ENCODE peak calls at places on chromosomes 12 and 14, in six cellular contexts. V is heart right ventricle, R is fibroblast of lung, Q is body of pancreas, L is brain microvascular endothelial cell, H is HL-60. M is an unnamed sample.

GRCh38 chr12:109611223-109611622 is 37.6 kb downstream of the MVK start:
- DNase-seq in R (no peak), Q (no peak), L (no peak), H (no peak), V (no peak), M (no peak)

GRCh38 chr12:34294671-34295365 is 272.5 kb downstream of the ALG10 start:
- DNase-seq in L (no peak), Q (no peak), R (no peak), H (no peak), V (peak), M (no peak)

GRCh38 chr14:29453045-29453444 is 474.6 kb downstream of the PRKD1 start:
- DNase-seq in V (no peak), L (no peak), H (no peak), R (no peak), Q (no peak), M (no peak)

GRCh38 chr12:80598004-80598606 is 109.3 kb upstream of the MYF6 start:
- DNase-seq in V (no peak), R (peak), L (peak), Q (peak), H (no peak), M (peak)

GRCh38 chr12:75996907-75997447 is 34.6 kb downstream of the PHLDA1 start:
- DNase-seq in Q (no peak), V (no peak), L (no peak), H (no peak), R (peak), M (no peak)

GRCh38 chr12:52667509-52667908 is 12.7 kb downstream of the KRT1 start:
- DNase-seq in R (no peak), Q (no peak), V (no peak), L (no peak), H (no peak), M (no peak)

GRCh38 chr12:53046655-53047220 is 3.1 kb upstream of the TNS2 start:
- DNase-seq in Q (peak), L (peak), R (peak), H (peak), V (peak), M (peak)

GRCh38 chr12:15829949-15830348 is 40.8 kb upstream of the EPS8 start:
- DNase-seq in V (no peak), Q (no peak), L (peak), H (no peak), R (peak), M (no peak)

GRCh38 chr14:24095196-24096068 is 1.3 kb downstream of the PCK2 start:
- DNase-seq in R (no peak), H (no peak), Q (no peak), V (no peak), L (no peak), M (peak)

GRCh38 chr12:97616936-97617335 is 154.3 kb downstream of the RMST start:
- DNase-seq in Q (no peak), R (no peak), L (no peak), V (no peak), H (no peak), M (no peak)

GRCh38 chr14:61140872-61141271 is 140.3 kb downstream of the TMEM30B start:
- DNase-seq in L (peak), Q (no peak), R (peak), V (no peak), H (no peak), M (no peak)

GRCh38 chr12:2160043-2160442 is 107.3 kb downstream of the CACNA1C start:
- DNase-seq in Q (no peak), L (no peak), V (no peak), R (no peak), H (no peak), M (no peak)

GRCh38 chr14:51448831-51449665 is 202.7 kb upstream of the FRMD6 start:
- DNase-seq in H (no peak), R (peak), L (peak), Q (peak), V (no peak), M (no peak)

GRCh38 chr14:73719361-73719760 is 5.2 kb upstream of the PNMA1 start:
- DNase-seq in V (no peak), L (no peak), H (no peak), Q (no peak), R (no peak), M (no peak)

GRCh38 chr14:32366995-32367394 is 37.9 kb downstream of the AKAP6 start:
- DNase-seq in L (peak), Q (no peak), V (no peak), R (peak), H (no peak), M (peak)

GRCh38 chr12:120783197-120783596 is 57.6 kb downstream of the ACADS start:
- DNase-seq in V (no peak), H (peak), R (peak), L (no peak), Q (no peak), M (peak)

GRCh38 chr14:31947680-31948580 is 129.2 kb upstream of the ARHGAP5 start:
- DNase-seq in H (no peak), V (no peak), Q (no peak), L (no peak), R (no peak), M (no peak)

GRCh38 chr12:31813305-31813704 is 84.5 kb upstream of the AMN1 start:
- DNase-seq in L (no peak), H (no peak), R (no peak), Q (no peak), V (no peak), M (no peak)

GRCh38 chr14:77965919-77966435 is 166.1 kb downstream of the ADCK1 start:
- DNase-seq in R (peak), V (no peak), L (peak), H (peak), Q (peak), M (peak)

GRCh38 chr12:70576341-70577282 is 60.6 kb downstream of the PTPRB start:
- DNase-seq in L (peak), R (peak), V (no peak), Q (no peak), H (peak), M (no peak)

GRCh38 chr14:52950410-52950897 is 396 bp downstream of the FERMT2 start:
- DNase-seq in R (no peak), V (peak), L (peak), Q (peak), H (no peak), M (peak)

GRCh38 chr12:103829092-103829491 is 11.9 kb downstream of the NT5DC3 start:
- DNase-seq in H (no peak), V (no peak), R (no peak), L (no peak), Q (no peak), M (no peak)

GRCh38 chr12:84599539-84599938 is 313.1 kb downstream of the SLC6A15 start:
- DNase-seq in L (peak), Q (no peak), H (no peak), V (no peak), R (peak), M (peak)

GRCh38 chr12:102388469-102388868 is 91.9 kb downstream of the IGF1 start:
- DNase-seq in H (no peak), L (no peak), Q (no peak), R (peak), V (no peak), M (no peak)

GRCh38 chr12:78470354-78471195 is 394.0 kb upstream of the SYT1 start:
- DNase-seq in H (no peak), V (no peak), Q (peak), R (peak), L (peak), M (peak)

GRCh38 chr14:105021656-105022275 is 883 bp upstream of the CDCA4 start:
- DNase-seq in V (no peak), H (peak), R (peak), Q (peak), L (no peak), M (no peak)

GRCh38 chr14:50417853-50418252 is 21.2 kb upstream of the CDKL1 start:
- DNase-seq in Q (no peak), V (no peak), H (no peak), L (no peak), R (no peak), M (no peak)

GRCh38 chr12:131106542-131106941 is 152.8 kb downstream of the ADGRD1 start:
- DNase-seq in R (no peak), Q (no peak), V (no peak), H (no peak), L (no peak), M (no peak)

GRCh38 chr14:59123526-59123925 is 64.9 kb upstream of the DAAM1 start:
- DNase-seq in Q (no peak), R (no peak), H (no peak), L (no peak), V (no peak), M (no peak)

GRCh38 chr14:65804752-65805473 is 392.4 kb downstream of the FUT8 start:
- DNase-seq in V (no peak), R (no peak), Q (no peak), H (no peak), L (no peak), M (no peak)

GRCh38 chr12:115964626-115965025 is 312.9 kb downstream of the MED13L start:
- DNase-seq in L (no peak), R (no peak), V (no peak), Q (no peak), H (no peak), M (no peak)

GRCh38 chr14:22394616-22395015 is 194.4 kb downstream of the DAD1 start:
- DNase-seq in V (no peak), R (no peak), L (no peak), H (no peak), Q (no peak), M (no peak)

GRCh38 chr14:101743701-101744100 is 17.8 kb upstream of the PPP2R5C start:
- DNase-seq in V (no peak), H (no peak), Q (no peak), L (no peak), R (no peak), M (no peak)

DNA sequence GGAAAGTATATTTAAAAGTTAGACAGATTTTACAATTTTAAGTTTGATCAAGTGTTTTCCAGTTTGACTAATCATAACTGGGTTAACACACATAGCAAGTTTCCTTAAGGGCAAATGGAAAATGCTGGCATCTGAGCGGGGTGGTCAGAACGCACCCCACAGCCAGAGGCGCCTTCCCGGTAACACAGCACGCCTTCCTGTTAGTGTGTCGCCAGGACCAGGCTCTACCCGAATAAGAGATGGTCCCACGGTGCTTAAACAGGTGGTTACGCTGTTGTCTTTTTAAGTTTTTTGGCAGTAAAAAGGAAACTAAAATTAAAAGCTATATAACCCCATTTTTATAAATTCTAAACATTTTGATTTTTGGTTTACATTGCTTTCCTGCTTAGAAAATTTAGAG is 28.0 kb downstream of the BDKRB1 start:
- DNase-seq in Q (no peak), V (no peak), R (no peak), H (no peak), L (no peak), M (no peak)
- H3K27ac ChIP-seq in Q (peak), V (no peak), R (no peak), H (no peak), L (no peak), M (no peak)

DNA sequence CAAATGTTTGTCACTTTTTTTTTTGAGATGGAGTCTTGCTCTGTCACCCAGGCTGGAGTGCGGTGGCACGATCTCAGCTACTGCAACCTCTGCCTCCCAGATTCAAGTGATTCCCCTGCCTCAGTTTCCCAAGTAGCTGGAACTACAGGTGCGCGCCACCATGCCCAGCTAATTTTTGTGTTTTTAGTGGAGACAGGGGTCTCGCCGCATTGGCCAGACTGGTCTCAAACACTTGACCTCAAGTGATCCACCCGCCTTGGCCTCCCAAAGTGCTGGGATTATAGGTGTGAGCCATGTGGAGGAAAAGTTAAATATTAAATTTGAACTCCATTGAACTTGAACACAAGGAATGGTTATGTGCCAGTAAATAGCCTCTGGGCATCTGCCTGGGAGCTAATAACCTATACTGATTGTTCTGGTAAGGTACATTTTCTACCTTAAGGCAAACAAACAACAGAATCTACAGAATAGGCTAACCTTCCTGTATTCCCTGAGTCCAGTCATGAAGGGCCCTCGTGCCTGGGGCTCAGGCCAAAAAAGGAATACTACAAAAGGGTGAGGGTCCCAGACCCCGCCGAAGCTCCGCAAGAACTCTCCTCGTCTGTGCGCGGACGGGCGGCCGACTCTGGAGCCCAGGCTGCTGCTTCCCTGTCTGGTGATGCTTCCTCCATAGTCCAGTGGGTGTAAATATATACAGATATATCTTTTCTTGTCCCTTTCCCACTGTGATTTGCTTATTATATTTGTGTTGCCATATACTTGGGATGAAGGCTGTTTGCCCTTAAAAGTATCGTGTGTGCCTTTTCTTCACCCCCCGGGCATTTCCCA is 74.0 kb upstream of the EIF5 start:
- DNase-seq in R (peak), V (no peak), H (no peak), Q (no peak), L (peak), M (no peak)
- H3K27ac ChIP-seq in R (peak), V (peak), H (no peak), Q (peak), L (peak), M (peak)

GRCh38 chr12:124539084-124540041 is 28.0 kb downstream of the NCOR2 start:
- DNase-seq in V (no peak), R (no peak), H (no peak), L (no peak), Q (no peak), M (no peak)
- H3K27ac ChIP-seq in V (peak), R (no peak), H (peak), L (no peak), Q (peak), M (no peak)

GRCh38 chr14:79299162-79299561 is 912.1 kb downstream of the DIO2 start:
- DNase-seq in H (no peak), V (no peak), Q (no peak), R (no peak), L (no peak), M (no peak)

GRCh38 chr14:79298373-79298772 is 912.9 kb downstream of the DIO2 start:
- DNase-seq in L (no peak), H (no peak), V (no peak), Q (no peak), R (no peak), M (no peak)

GRCh38 chr14:79295385-79295784 is 915.9 kb downstream of the DIO2 start:
- DNase-seq in Q (no peak), R (no peak), V (no peak), H (no peak), L (no peak), M (no peak)

GRCh38 chr14:79294506-79294905 is 916.8 kb downstream of the DIO2 start:
- DNase-seq in V (no peak), H (no peak), Q (no peak), L (no peak), R (peak), M (no peak)

DNA sequence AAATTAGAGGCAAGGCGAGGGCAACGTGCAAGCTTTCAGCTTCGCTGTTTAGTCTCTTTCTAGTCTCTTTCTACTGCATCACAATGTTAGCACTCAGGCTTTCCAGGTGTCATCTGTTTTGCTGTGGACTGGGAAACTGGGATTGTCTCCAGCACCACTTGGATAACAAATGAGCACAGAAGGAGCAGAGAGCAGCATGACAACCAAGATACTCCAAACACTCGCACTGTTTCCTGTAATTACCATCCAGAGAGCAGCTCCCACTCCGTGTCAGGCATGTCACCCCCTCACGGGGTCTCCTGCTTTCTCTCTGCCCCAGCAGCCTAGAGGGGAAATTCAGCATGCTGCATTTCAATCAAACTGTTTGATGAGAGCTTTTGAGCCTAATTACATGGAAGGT is 917.8 kb downstream of the DIO2 start:
- DNase-seq in V (no peak), R (peak), Q (no peak), H (no peak), L (no peak), M (no peak)
- H3K27ac ChIP-seq in V (no peak), R (no peak), Q (no peak), H (no peak), L (no peak), M (no peak)

DNA sequence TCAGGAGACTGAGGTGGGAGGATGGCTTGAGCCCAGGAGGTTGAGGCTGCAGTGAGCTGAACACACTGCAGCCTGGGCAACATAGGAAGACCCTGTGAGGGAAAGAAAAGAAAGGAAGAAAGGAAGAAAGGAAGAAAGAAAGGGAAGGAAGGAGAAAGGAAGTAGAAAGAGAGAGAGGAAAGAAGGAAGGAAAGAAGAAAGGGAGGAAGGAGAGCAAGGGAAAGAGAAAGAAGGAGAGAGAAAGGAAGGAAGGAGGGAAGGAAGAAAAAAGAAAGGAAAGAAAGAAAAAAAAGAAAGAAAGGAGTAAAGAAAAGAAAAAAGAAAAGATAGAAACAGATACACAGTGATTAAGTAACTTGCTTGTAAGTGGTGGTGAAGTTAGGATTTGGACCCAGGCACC is 13.6 kb upstream of the C12orf75 start:
- DNase-seq in L (no peak), R (no peak), H (no peak), V (no peak), Q (no peak), M (no peak)
- H3K27ac ChIP-seq in L (no peak), R (peak), H (no peak), V (no peak), Q (peak), M (peak)

GRCh38 chr14:64746298-64747250 is 42.4 kb downstream of the PLEKHG3 start:
- DNase-seq in H (no peak), R (peak), L (peak), Q (no peak), V (no peak), M (no peak)

GRCh38 chr14:64745511-64746041 is 41.4 kb downstream of the PLEKHG3 start:
- DNase-seq in Q (no peak), H (no peak), L (peak), V (no peak), R (no peak), M (no peak)

GRCh38 chr14:64741200-64741599 is 37.0 kb downstream of the PLEKHG3 start:
- DNase-seq in Q (no peak), V (no peak), H (no peak), L (no peak), R (no peak), M (no peak)

GRCh38 chr14:64741961-64742360 is 37.7 kb downstream of the PLEKHG3 start:
- DNase-seq in R (no peak), L (no peak), Q (no peak), V (no peak), H (no peak), M (no peak)

DNA sequence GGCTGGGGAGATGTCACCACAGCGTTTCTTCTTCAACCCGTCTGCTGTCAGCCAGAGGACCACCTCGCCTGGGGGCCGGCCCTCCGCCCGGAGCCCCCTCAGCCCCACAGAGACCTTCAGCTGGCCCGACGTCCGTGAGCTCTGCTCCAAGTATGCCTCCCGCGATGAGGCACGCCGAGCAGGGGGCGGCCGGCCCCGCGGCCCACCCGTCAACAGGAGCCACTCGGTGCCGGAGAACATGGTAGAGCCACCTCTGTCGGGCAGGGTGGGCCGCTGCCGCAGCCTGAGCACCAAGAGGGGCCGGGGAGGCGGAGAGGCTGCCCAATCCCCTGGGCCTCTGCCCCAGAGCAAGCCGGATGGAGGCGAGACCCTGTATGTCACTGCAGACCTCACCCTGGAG is 38.8 kb downstream of the PLEKHG3 start:
- DNase-seq in R (no peak), L (no peak), V (no peak), Q (no peak), H (no peak), M (no peak)
- H3K27ac ChIP-seq in R (no peak), L (no peak), V (no peak), Q (no peak), H (no peak), M (no peak)

GRCh38 chr14:68507544-68508081 is 285.3 kb downstream of the ZFP36L1 start:
- DNase-seq in L (no peak), R (no peak), V (no peak), H (no peak), Q (no peak), M (no peak)
- H3K27ac ChIP-seq in L (no peak), R (no peak), V (no peak), H (no peak), Q (no peak), M (no peak)

GRCh38 chr12:94769746-94770396 is 119.5 kb upstream of the TMCC3 start:
- DNase-seq in R (no peak), V (no peak), H (no peak), L (no peak), Q (no peak), M (no peak)

GRCh38 chr12:94771199-94771598 is 120.8 kb upstream of the TMCC3 start:
- DNase-seq in H (no peak), V (no peak), Q (no peak), L (no peak), R (no peak), M (no peak)

GRCh38 chr12:94771741-94772140 is 121.4 kb upstream of the TMCC3 start:
- DNase-seq in L (no peak), Q (no peak), V (no peak), R (no peak), H (no peak), M (no peak)

GRCh38 chr12:94770397-94770759 is 120.0 kb upstream of the TMCC3 start:
- DNase-seq in Q (no peak), R (no peak), L (no peak), H (no peak), V (no peak), M (no peak)

GRCh38 chr12:94770777-94771176 is 120.4 kb upstream of the TMCC3 start:
- DNase-seq in Q (no peak), R (no peak), V (no peak), L (no peak), H (no peak), M (no peak)
- H3K27ac ChIP-seq in Q (no peak), R (no peak), V (no peak), L (no peak), H (no peak), M (no peak)

M was measured in SJSA1.